ENCODE peak calls at places on chromosomes 7 and 10, in six cellular contexts. O is HFFc6, T is ELR, R is COR-L47, P is nephron progenitor cell, S is AG20443. A is an unnamed sample.

GRCh38 chr10:17673517-17674051 is 29.6 kb downstream of the STAM start:
- DNase-seq in P (no peak), S (peak; percentile 88), O (peak; percentile 94), R (no peak), T (peak; percentile 98), A (peak; percentile 84)

GRCh38 chr7:63899691-63900393 is 98.8 kb upstream of the ZNF722 start:
- DNase-seq in O (no peak), T (no peak), R (peak; percentile 4), S (no peak), P (no peak), A (peak; percentile 31)

GRCh38 chr10:121684276-121684675 is 86.0 kb upstream of the FGFR2 start:
- DNase-seq in P (no peak), R (no peak), O (no peak), S (no peak), T (no peak), A (peak; percentile 31)

GRCh38 chr10:73999703-74000102 is 1.8 kb downstream of the VCL start:
- DNase-seq in P (no peak), T (peak; percentile 63), O (peak; percentile 49), S (no peak), R (no peak), A (peak; percentile 76)

GRCh38 chr10:61898435-61898778 is 3.1 kb upstream of the ARID5B start:
- DNase-seq in O (no peak), S (no peak), P (no peak), R (peak; percentile 23), T (no peak), A (peak; percentile 28)

GRCh38 chr7:99409814-99410213 is 1.0 kb downstream of the BUD31 start:
- DNase-seq in S (no peak), R (no peak), T (no peak), O (no peak), P (no peak), A (no peak)

GRCh38 chr7:136807598-136807997 is 60.9 kb upstream of the CHRM2 start:
- DNase-seq in S (no peak), R (no peak), T (peak; percentile 1), O (no peak), P (no peak), A (no peak)

GRCh38 chr7:71808115-71808514 is 604.0 kb downstream of the CALN1 start:
- DNase-seq in P (no peak), T (no peak), R (no peak), O (no peak), S (no peak), A (no peak)

GRCh38 chr10:90602815-90603600 is 254.8 kb downstream of the HTR7 start:
- DNase-seq in S (no peak), R (no peak), P (no peak), T (peak; percentile 40), O (no peak), A (peak; percentile 40)

GRCh38 chr10:69168493-69168892 is 11.5 kb upstream of the SUPV3L1 start:
- DNase-seq in S (no peak), T (no peak), R (no peak), P (no peak), O (no peak), A (no peak)

GRCh38 chr7:57404967-57405421 is 45.0 kb upstream of the ZNF716 start:
- DNase-seq in O (no peak), T (no peak), S (no peak), R (no peak), P (no peak), A (no peak)

GRCh38 chr7:21261627-21262564 is 166.0 kb upstream of the SP4 start:
- DNase-seq in S (peak; percentile 43), T (peak; percentile 51), P (peak; percentile 53), O (peak; percentile 6), R (peak; percentile 47), A (peak; percentile 51)

GRCh38 chr10:27240891-27241639 is 468 bp upstream of the ACBD5 start:
- DNase-seq in R (no peak), T (peak; percentile 30), S (no peak), O (no peak), P (peak; percentile 32), A (peak; percentile 13)

GRCh38 chr7:517848-518629 is 1.6 kb downstream of the PDGFA start:
- DNase-seq in S (peak; percentile 66), O (peak; percentile 62), T (peak; percentile 66), R (no peak), P (peak; percentile 63), A (peak; percentile 42)

GRCh38 chr7:45292481-45292880 is 134.9 kb downstream of the RAMP3 start:
- DNase-seq in O (no peak), P (no peak), S (no peak), R (no peak), T (no peak), A (no peak)

GRCh38 chr7:116395125-116395791 is 104.3 kb upstream of the CAV2 start:
- DNase-seq in T (peak; percentile 92), P (no peak), O (peak; percentile 88), S (peak; percentile 88), R (no peak), A (peak; percentile 92)

GRCh38 chr7:127253289-127254162 is 785 bp upstream of the GRM8 start:
- DNase-seq in O (peak; percentile 12), S (peak; percentile 90), R (peak; percentile 40), P (peak; percentile 83), T (peak; percentile 57), A (peak; percentile 58)

GRCh38 chr7:140655511-140656408 is 15.1 kb upstream of the DENND2A start:
- DNase-seq in R (no peak), T (peak; percentile 17), O (no peak), S (no peak), P (no peak), A (no peak)

GRCh38 chr10:36880898-36881297 is 244.5 kb upstream of the ANKRD30A start:
- DNase-seq in P (no peak), R (no peak), O (peak; percentile 35), T (peak; percentile 44), S (peak; percentile 25), A (peak; percentile 93)

GRCh38 chr7:99997545-99998137 is 17.8 kb upstream of the ZKSCAN1 start:
- DNase-seq in T (no peak), O (no peak), P (no peak), S (peak; percentile 67), R (no peak), A (no peak)

GRCh38 chr7:142104550-142105527 is 6.7 kb upstream of the MGAM2 start:
- DNase-seq in S (no peak), P (no peak), O (no peak), R (no peak), T (peak; percentile 8), A (peak; percentile 69)